ENCODE peak calls at places on chromosomes 4 and X, in five cellular contexts. One of them, this sample, is unnamed. For H3K9me3, the result is how much of the 10 kb centered on the place peaks cover.

GRCh38 chrX:39982927-39983326 is 114.8 kb downstream of the BCOR start:
- DNase-seq in colonic mucosa: no peak
- DNase-seq in HepG2: no peak
- DNase-seq in AG04450: no peak
- DNase-seq in IMR-90: no peak
- DNase-seq in this sample: peak

GRCh38 chr4:55931833-55932232 is 16.9 kb upstream of the CEP135 start:
- DNase-seq in colonic mucosa: no peak
- DNase-seq in HepG2: no peak
- DNase-seq in AG04450: peak
- DNase-seq in IMR-90: peak
- DNase-seq in this sample: no peak

GRCh38 chr4:88900432-88900831 is 156.6 kb downstream of the FAM13A start:
- DNase-seq in colonic mucosa: no peak
- DNase-seq in HepG2: no peak
- DNase-seq in AG04450: peak
- DNase-seq in IMR-90: peak
- DNase-seq in this sample: no peak

GRCh38 chr4:42339935-42340406 is 57.3 kb upstream of the SHISA3 start:
- DNase-seq in colonic mucosa: no peak
- DNase-seq in HepG2: no peak
- DNase-seq in AG04450: peak
- DNase-seq in IMR-90: peak
- DNase-seq in this sample: no peak

GRCh38 chr4:136476773-136477172 is 1055.5 kb downstream of the PCDH18 start:
- DNase-seq in colonic mucosa: no peak
- DNase-seq in HepG2: no peak
- DNase-seq in AG04450: no peak
- DNase-seq in IMR-90: no peak
- DNase-seq in this sample: no peak

GRCh38 chr4:183284965-183285364 is 35.1 kb downstream of the CLDN22 start:
- DNase-seq in colonic mucosa: no peak
- DNase-seq in HepG2: no peak
- DNase-seq in AG04450: peak
- DNase-seq in IMR-90: peak
- DNase-seq in this sample: no peak

GRCh38 chr4:171817026-171817425 is 3.8 kb downstream of the GALNTL6 start:
- DNase-seq in colonic mucosa: no peak
- DNase-seq in HepG2: no peak
- DNase-seq in AG04450: no peak
- DNase-seq in IMR-90: no peak
- DNase-seq in this sample: no peak

GRCh38 chr4:7418131-7418943 is 16.4 kb downstream of the PSAPL1 start:
- DNase-seq in colonic mucosa: no peak
- DNase-seq in HepG2: no peak
- DNase-seq in AG04450: no peak
- DNase-seq in IMR-90: no peak
- DNase-seq in this sample: no peak

GRCh38 chr4:47451657-47452056 is 11.8 kb downstream of the COMMD8 start:
- DNase-seq in colonic mucosa: no peak
- DNase-seq in HepG2: no peak
- DNase-seq in AG04450: peak
- DNase-seq in IMR-90: peak
- DNase-seq in this sample: no peak

DNA sequence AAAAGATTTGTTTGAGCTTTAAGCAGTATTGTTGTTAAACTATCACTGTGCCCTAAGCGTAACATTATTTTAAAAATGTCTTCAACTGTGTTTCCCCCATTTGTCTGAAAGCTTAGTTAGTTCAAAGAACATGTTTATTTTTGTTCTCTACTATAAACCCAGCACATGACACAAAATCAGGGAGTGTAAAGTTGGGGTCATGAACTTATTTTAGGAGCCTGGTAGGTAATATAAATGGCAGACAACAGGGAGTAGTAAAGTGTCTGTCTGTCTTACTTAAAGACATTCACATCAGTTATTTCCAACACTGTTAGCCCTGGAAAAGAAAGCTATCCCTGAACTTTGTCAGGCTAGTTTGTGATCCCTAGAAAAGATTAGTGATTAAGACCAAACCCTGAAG is 3.9 kb downstream of the AIMP1 start:
- DNase-seq in colonic mucosa: no peak
- DNase-seq in HepG2: no peak
- DNase-seq in AG04450: no peak
- DNase-seq in IMR-90: no peak
- DNase-seq in this sample: no peak
- H3K9me3 ChIP-seq in colonic mucosa: under half
- H3K9me3 ChIP-seq in HepG2: under half
- H3K9me3 ChIP-seq in AG04450: under half
- H3K9me3 ChIP-seq in IMR-90: under half
- H3K9me3 ChIP-seq in this sample: under half

DNA sequence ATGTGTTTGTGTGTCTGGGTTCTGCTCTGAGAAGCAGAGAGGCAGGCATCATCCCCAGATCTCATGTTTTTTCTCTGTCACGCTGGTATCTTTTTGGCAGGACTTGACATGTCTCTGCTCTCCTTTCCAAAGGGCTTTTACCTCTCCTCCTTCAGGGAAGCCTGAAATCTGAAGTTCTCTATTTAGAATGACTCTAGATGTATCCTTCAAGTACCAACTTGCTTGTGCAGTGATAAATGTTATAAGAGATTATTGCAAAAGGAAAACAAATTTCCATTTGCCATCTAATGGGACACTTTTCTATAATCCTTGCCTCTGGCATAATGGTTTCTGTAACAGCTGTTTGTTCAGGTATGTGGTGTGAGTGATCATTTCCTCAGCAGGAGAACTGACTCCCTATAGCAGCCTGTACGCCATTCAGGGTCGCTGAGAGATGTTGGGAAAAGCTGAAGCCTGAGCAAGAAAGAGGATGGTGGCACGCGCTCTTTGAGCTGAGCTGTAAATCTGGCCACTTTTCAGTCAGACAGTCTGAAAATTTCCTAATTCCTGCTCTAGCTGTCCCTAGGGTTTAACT is 72.5 kb downstream of the CNGA2 start:
- DNase-seq in colonic mucosa: no peak
- DNase-seq in HepG2: no peak
- DNase-seq in AG04450: no peak
- DNase-seq in IMR-90: no peak
- DNase-seq in this sample: no peak
- H3K9me3 ChIP-seq in colonic mucosa: under half
- H3K9me3 ChIP-seq in HepG2: under half
- H3K9me3 ChIP-seq in AG04450: under half
- H3K9me3 ChIP-seq in IMR-90: under half
- H3K9me3 ChIP-seq in this sample: under half

DNA sequence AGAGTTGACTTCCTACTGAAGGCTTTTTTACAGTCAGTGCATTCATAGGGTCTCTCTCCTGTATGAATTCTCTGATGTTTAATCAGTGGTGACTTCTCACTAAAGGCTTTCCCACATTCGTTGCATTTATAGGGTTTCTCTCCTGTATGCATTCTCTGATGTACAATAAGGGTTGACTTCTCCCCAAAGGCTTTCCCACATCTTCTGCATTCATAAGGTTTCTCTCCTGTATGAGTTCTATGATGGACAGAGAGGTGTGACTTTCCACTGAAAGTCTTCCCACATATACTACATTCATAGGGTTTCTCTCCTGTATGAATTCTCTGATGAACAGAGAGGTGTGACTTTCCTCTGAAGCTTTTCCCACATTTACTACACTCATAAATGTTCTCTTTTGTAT is 45.2 kb downstream of the ZNF674 start:
- DNase-seq in colonic mucosa: no peak
- DNase-seq in HepG2: no peak
- DNase-seq in AG04450: no peak
- DNase-seq in IMR-90: no peak
- DNase-seq in this sample: no peak
- H3K9me3 ChIP-seq in colonic mucosa: under half
- H3K9me3 ChIP-seq in HepG2: under half
- H3K9me3 ChIP-seq in AG04450: under half
- H3K9me3 ChIP-seq in IMR-90: under half
- H3K9me3 ChIP-seq in this sample: under half

GRCh38 chrX:44931441-44931973 is 58.5 kb downstream of the KDM6A start:
- DNase-seq in colonic mucosa: no peak
- DNase-seq in HepG2: no peak
- DNase-seq in AG04450: no peak
- DNase-seq in IMR-90: no peak
- DNase-seq in this sample: no peak
- H3K9me3 ChIP-seq in colonic mucosa: under half
- H3K9me3 ChIP-seq in HepG2: under half
- H3K9me3 ChIP-seq in AG04450: under half
- H3K9me3 ChIP-seq in IMR-90: under half
- H3K9me3 ChIP-seq in this sample: under half

DNA sequence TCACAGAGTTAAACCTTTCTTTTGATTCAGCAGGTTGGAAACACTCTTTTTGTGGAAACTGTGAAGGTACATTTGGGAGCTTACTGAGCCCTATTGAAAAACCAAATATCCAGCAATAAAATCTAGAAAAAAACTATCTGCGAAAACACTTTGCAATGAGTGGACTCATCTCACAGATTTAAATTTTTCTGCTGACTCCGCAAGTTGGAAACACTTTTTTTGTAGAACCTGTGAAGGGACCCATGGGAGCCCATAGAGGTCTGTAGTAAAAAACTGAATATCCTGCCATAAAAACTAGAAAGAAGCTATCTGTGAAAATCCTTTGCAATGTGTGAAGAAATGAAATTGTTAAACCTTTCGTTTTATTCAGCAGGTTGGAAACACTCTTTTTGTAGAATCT is 22.5 kb upstream of the DCUN1D4 start:
- DNase-seq in colonic mucosa: no peak
- DNase-seq in HepG2: no peak
- DNase-seq in AG04450: no peak
- DNase-seq in IMR-90: no peak
- DNase-seq in this sample: no peak
- H3K9me3 ChIP-seq in colonic mucosa: under half
- H3K9me3 ChIP-seq in HepG2: under half
- H3K9me3 ChIP-seq in AG04450: under half
- H3K9me3 ChIP-seq in IMR-90: under half
- H3K9me3 ChIP-seq in this sample: under half

GRCh38 chr4:252065-252601 is 53.1 kb downstream of the ZNF732 start:
- DNase-seq in colonic mucosa: no peak
- DNase-seq in HepG2: no peak
- DNase-seq in AG04450: no peak
- DNase-seq in IMR-90: no peak
- DNase-seq in this sample: no peak
- H3K9me3 ChIP-seq in colonic mucosa: under half
- H3K9me3 ChIP-seq in HepG2: half or more
- H3K9me3 ChIP-seq in AG04450: under half
- H3K9me3 ChIP-seq in IMR-90: under half
- H3K9me3 ChIP-seq in this sample: under half

GRCh38 chr4:90498175-90498574 is 371.0 kb downstream of the CCSER1 start:
- DNase-seq in colonic mucosa: no peak
- DNase-seq in HepG2: no peak
- DNase-seq in AG04450: no peak
- DNase-seq in IMR-90: no peak
- DNase-seq in this sample: no peak

DNA sequence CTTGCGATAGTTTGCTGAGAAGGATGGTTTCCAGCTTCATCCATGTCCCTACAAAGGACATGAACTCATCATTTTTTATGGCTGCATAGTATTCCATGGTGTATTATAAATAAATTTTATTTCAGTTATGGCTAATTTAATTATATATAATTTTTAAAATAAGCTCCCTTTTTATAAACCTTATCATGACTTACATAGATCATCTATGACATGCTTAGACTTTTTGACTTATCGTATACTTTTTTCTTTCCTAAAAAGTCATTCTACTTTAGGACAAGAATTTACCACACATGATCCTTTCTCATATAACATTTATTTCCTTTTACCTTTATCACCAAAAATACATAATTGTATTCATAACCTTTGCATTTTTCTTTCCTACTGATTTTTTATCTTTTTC is 376.5 kb downstream of the CCSER1 start:
- DNase-seq in colonic mucosa: no peak
- DNase-seq in HepG2: no peak
- DNase-seq in AG04450: no peak
- DNase-seq in IMR-90: no peak
- DNase-seq in this sample: no peak
- H3K9me3 ChIP-seq in colonic mucosa: under half
- H3K9me3 ChIP-seq in HepG2: half or more
- H3K9me3 ChIP-seq in AG04450: under half
- H3K9me3 ChIP-seq in IMR-90: under half
- H3K9me3 ChIP-seq in this sample: under half

GRCh38 chrX:10636337-10636736 is 16.0 kb upstream of the MID1 start:
- DNase-seq in colonic mucosa: peak
- DNase-seq in HepG2: no peak
- DNase-seq in AG04450: no peak
- DNase-seq in IMR-90: peak
- DNase-seq in this sample: no peak
- H3K9me3 ChIP-seq in colonic mucosa: under half
- H3K9me3 ChIP-seq in HepG2: under half
- H3K9me3 ChIP-seq in AG04450: under half
- H3K9me3 ChIP-seq in IMR-90: under half
- H3K9me3 ChIP-seq in this sample: under half

This sample was measured in prostate gland.